ENCODE peak calls at places on chromosomes 2 and 18, in six cellular contexts. I is colonic mucosa, Y is foreskin fibroblast, K is tibial nerve, A is HFF-Myc, W is fibroblast of the aortic adventitia. Q is an unnamed sample.

GRCh38 chr2:143513081-143513480 is 383.9 kb downstream of the ARHGAP15 start:
- DNase-seq in I (no peak), Y (peak), K (peak), A (peak), W (peak), Q (no peak)

GRCh38 chr18:27605107-27605834 is 420.2 kb upstream of the CHST9 start:
- DNase-seq in I (peak), Y (peak), K (peak), A (peak), W (peak), Q (peak)

GRCh38 chr2:241323777-241324176 is 8.1 kb downstream of the SEPTIN2 start:
- DNase-seq in I (no peak), Y (no peak), K (no peak), A (no peak), W (no peak), Q (no peak)

GRCh38 chr2:157971702-157972101 is 95.6 kb upstream of the ACVR1 start:
- DNase-seq in I (no peak), Y (no peak), K (no peak), A (no peak), W (no peak), Q (no peak)

GRCh38 chr2:236525416-236525997 is 44.1 kb upstream of the ACKR3 start:
- DNase-seq in I (no peak), Y (no peak), K (no peak), A (no peak), W (no peak), Q (no peak)

GRCh38 chr2:11104794-11105660 is 50.2 kb upstream of the SLC66A3 start:
- DNase-seq in I (no peak), Y (no peak), K (no peak), A (no peak), W (no peak), Q (no peak)

GRCh38 chr18:56639094-56639361 is 636 bp upstream of the TXNL1 start:
- DNase-seq in I (no peak), Y (peak), K (no peak), A (no peak), W (no peak), Q (no peak)

GRCh38 chr2:108297436-108298141 is 8.9 kb downstream of the SULT1C2 start:
- DNase-seq in I (no peak), Y (peak), K (no peak), A (no peak), W (peak), Q (no peak)

GRCh38 chr18:75473316-75473715 is 45.8 kb upstream of the SMIM21 start:
- DNase-seq in I (no peak), Y (peak), K (no peak), A (no peak), W (peak), Q (no peak)

GRCh38 chr2:55112229-55113016 is 62.2 kb upstream of the RTN4 start:
- DNase-seq in I (peak), Y (peak), K (peak), A (no peak), W (peak), Q (no peak)

GRCh38 chr2:43818761-43819160 is 19.9 kb downstream of the ABCG5 start:
- DNase-seq in I (peak), Y (peak), K (peak), A (no peak), W (peak), Q (no peak)

GRCh38 chr2:112087346-112088020 is 32.4 kb downstream of the TMEM87B start:
- DNase-seq in I (no peak), Y (no peak), K (no peak), A (no peak), W (no peak), Q (no peak)

GRCh38 chr2:237932731-237933131 is 34.1 kb upstream of the UBE2F start:
- DNase-seq in I (no peak), Y (peak), K (no peak), A (peak), W (peak), Q (no peak)

GRCh38 chr18:58012356-58012755 is 31.7 kb upstream of the NEDD4L start:
- DNase-seq in I (no peak), Y (no peak), K (no peak), A (no peak), W (no peak), Q (no peak)

DNA sequence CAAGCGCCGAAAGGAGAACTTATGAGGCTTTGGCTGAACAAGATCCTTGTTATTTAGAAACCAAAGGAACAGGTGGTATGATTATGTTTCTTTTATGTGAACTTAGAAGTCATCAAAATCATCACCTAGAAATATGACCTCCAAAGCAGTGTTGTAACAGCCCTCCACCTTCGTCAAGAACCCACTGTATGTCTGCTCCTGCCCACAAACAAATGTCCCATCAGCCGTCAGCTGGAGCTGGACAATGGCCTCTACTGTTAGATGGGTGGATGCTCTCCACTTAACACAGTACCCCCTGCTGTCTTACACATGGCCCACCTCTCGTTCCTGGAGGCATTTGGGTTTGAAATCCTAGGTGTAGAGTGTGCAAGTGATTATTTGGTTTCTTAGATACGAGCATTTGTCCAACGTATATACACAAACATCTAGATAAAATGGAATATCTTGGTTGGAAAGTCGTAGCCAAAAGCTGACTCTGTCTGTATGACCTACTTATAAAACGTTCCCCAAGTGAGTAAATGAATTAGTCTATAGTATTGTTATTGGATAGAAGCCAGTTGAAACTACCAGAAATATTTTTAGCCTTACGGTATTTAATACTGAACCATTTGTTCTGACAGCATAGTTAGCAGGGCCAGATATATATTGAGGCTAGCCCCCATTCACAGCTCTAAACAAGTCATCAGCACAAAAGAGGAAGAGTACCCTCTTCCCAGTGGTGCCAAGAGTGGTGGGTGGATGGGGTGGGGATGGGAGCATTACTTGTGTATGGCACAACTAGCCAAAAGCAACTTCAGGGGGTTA is 113.1 kb downstream of the CRIM1 start:
- DNase-seq in I (no peak), Y (peak), K (no peak), A (no peak), W (peak), Q (no peak)
- TF ChIP-seq CTCF in I (no peak), Y (no peak), K (no peak), A (no peak), W (no peak), Q (no peak)

DNA sequence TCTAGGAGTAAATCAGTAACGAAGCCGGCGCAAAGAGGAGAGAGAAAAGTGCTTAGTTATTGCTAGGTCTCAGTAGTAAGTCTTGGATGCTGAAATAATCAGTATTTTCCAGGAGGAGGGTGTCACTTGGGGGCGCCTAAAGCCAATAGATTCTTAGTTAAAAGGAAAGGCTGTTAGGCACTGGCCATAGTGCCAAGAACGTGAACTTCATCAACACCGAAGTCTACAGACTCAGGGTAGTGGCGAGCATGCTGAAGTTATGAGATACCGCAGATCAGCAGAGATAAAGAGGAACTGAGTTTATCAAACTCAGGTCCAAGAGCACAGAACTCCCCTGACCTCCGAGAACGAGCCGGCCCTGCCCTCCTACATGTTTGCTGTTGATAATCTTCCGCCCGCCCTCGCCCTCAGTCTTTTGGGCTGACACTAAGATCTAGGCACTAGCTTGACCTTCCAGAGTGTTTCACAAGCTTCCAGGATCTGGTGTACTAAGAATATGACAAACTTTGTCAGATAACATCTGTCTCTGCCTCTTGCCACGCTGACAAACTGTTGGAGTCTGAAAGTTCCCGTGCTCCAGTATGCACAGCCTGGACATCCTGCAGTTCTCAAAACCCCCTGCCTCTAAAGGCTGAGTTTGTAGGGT is 49.2 kb downstream of the CYB5A start:
- DNase-seq in I (peak), Y (no peak), K (no peak), A (no peak), W (peak), Q (no peak)
- TF ChIP-seq CTCF in I (no peak), Y (no peak), K (no peak), A (no peak), W (no peak), Q (no peak)

GRCh38 chr18:31102020-31102684 is at the start of gene DSC2:
- DNase-seq in I (peak), Y (no peak), K (no peak), A (no peak), W (no peak), Q (peak)
- TF ChIP-seq CTCF in I (no peak), Y (no peak), K (no peak), A (no peak), W (no peak), Q (no peak)

GRCh38 chr18:6220129-6220528 is 194.6 kb downstream of the L3MBTL4 start:
- DNase-seq in I (no peak), Y (no peak), K (no peak), A (no peak), W (no peak), Q (no peak)

GRCh38 chr18:6215888-6216287 is 198.8 kb downstream of the L3MBTL4 start:
- DNase-seq in I (no peak), Y (no peak), K (no peak), A (no peak), W (no peak), Q (no peak)

GRCh38 chr18:6222271-6222670 is 192.4 kb downstream of the L3MBTL4 start:
- DNase-seq in I (no peak), Y (no peak), K (no peak), A (no peak), W (no peak), Q (no peak)

GRCh38 chr18:6219116-6219717 is 195.5 kb downstream of the L3MBTL4 start:
- DNase-seq in I (no peak), Y (peak), K (no peak), A (peak), W (peak), Q (no peak)

DNA sequence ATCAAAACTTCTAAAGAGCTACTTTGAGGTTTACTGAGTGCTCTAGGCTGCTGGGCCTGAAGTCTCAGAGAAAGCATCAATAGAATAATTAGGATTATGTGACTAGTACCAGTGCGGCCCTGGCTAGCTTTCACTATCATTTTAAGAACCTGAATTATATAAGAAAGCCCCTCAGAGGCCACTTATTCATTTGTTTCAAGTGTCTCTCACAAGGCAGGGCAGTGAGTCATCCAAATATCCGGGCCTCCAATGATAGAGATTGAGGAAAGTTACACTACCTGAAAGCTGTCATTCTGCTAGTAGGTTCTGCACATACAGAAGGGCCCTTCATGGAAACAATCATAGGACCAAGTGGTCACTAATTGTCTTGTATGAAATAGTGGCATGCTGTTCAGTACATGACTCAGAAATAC is 193.1 kb downstream of the L3MBTL4 start:
- DNase-seq in I (no peak), Y (no peak), K (no peak), A (no peak), W (no peak), Q (no peak)
- TF ChIP-seq CTCF in I (no peak), Y (no peak), K (no peak), A (no peak), W (no peak), Q (no peak)

GRCh38 chr2:192029089-192029488 is 165.6 kb downstream of the TMEFF2 start:
- DNase-seq in I (no peak), Y (no peak), K (no peak), A (peak), W (no peak), Q (no peak)
- TF ChIP-seq CTCF in I (no peak), Y (peak), K (no peak), A (peak), W (peak), Q (no peak)

DNA sequence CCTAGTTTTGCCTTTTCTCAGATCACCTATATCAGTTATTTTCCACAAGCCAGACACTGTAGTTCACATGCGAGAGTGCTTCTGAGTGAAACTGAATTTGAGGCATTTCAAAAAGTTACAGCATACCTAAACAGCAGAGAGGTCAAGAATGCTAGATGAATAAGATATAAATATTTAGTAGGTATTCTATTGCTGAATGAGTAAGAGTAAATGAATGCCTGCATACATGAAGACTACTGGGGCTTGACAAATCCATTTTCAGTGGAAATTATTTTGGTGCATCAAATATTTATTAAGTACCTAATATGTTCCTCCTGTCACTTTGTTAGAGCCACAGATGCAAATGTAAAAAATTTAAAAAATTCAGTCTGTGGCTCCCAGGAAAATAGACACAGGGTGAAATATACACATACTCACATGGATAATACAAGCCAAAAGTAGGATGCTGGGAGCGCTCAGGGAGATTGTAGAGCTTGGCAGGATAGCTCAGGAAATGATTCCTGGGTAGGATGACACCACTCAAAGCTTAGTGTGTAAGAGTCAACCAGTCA is 27.6 kb upstream of the CDC42EP3 start:
- DNase-seq in I (no peak), Y (peak), K (no peak), A (no peak), W (peak), Q (no peak)
- TF ChIP-seq CTCF in I (no peak), Y (no peak), K (no peak), A (no peak), W (no peak), Q (no peak)

DNA sequence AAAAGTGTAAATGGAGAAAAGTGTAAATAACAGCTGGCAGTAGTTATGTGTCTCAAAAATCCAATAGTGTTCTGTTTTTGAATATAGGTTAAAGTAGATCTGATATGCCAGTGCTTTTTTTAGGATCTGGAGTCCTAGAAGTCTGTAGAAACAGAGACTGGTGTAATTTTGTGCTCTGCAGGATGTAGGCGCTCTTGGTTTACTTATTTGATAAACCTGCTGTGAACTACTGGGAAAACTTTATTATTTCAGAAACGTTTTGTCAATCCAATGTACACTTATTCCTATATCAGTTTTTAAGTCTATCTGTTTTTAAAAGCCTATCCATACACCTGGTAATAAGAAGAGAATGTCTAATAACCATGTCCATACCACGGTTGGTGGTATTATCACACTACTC is 530.8 kb upstream of the ZNF804A start:
- DNase-seq in I (no peak), Y (no peak), K (no peak), A (no peak), W (no peak), Q (no peak)
- TF ChIP-seq CTCF in I (no peak), Y (no peak), K (no peak), A (no peak), W (no peak), Q (no peak)

DNA sequence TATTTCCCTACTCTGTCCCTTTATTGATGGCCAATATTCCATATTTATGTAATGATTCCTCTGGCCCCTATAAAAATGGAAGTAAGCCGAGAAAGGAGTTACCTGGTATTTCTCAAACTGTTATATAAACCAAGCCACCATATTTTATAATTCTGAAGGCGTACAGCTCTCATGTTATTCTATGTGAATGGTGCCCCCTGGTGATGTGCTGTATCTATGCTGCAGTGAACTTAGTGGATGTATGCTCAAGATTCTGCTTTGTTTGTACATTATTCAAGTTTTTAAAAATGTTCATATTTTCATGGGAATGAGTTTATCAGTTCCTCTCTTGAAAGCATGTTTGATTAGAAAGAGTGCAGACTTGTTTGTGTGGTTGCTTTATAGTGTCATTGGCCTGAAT is 194.5 kb upstream of the LRRTM1 start:
- DNase-seq in I (peak), Y (peak), K (peak), A (peak), W (peak), Q (no peak)
- TF ChIP-seq CTCF in I (peak), Y (peak), K (peak), A (peak), W (peak), Q (peak)

DNA sequence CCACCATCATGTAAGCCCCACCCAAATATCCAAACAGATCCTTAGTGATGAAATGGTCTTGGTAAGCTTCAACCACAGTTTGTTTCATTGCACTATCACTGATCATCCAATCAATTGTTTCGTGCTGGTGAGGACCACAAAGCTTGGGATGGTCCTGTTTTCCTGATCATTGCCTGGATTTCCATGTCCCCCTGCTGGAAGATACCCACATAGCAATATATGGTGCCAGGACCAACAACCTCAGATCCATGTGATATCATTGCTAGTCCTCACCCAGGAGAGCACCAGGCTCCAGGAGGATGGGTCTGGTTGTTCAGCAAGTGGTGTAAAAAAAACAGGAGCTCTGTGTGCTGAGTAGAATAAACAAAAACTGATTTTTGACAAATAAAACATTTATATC is 206.5 kb upstream of the SH3BP4 start:
- DNase-seq in I (no peak), Y (no peak), K (no peak), A (no peak), W (no peak), Q (no peak)
- TF ChIP-seq CTCF in I (no peak), Y (no peak), K (no peak), A (peak), W (peak), Q (no peak)

GRCh38 chr18:68679531-68679930 is 35.4 kb downstream of the TMX3 start:
- DNase-seq in I (no peak), Y (peak), K (no peak), A (no peak), W (peak), Q (no peak)

GRCh38 chr18:68676913-68677312 is 38.0 kb downstream of the TMX3 start:
- DNase-seq in I (no peak), Y (peak), K (no peak), A (no peak), W (peak), Q (no peak)
- TF ChIP-seq CTCF in I (no peak), Y (peak), K (no peak), A (peak), W (peak), Q (no peak)